ENCODE peak calls at places on chromosomes 4 and X, in nine cellular contexts. L, Y, B, T, A, Q, N, I and X are unnamed samples.

GRCh38 chrX:134548257-134548732 is 88.3 kb downstream of the HPRT1 start:
- DNase-seq in L (peak), Q (no peak), A (no peak), N (no peak), Y (no peak), B (no peak), T (no peak), I (peak), X (no peak)

GRCh38 chrX:120604359-120604782 is 470 bp downstream of the MCTS1 start:
- DNase-seq in T (peak), I (peak), L (peak), A (no peak), B (no peak), N (peak), Y (no peak), Q (peak), X (no peak)

GRCh38 chrX:34467437-34467836 is 189.6 kb downstream of the TMEM47 start:
- DNase-seq in T (no peak), I (no peak), N (no peak), L (no peak), Y (no peak), B (no peak), A (no peak), Q (no peak), X (peak)

GRCh38 chr4:76233967-76234678 is 17.4 kb upstream of the FAM47E start:
- DNase-seq in B (peak), I (no peak), L (peak), Y (peak), T (no peak), N (no peak), Q (no peak), A (peak), X (no peak)

GRCh38 chrX:65488496-65488895 is 46.1 kb downstream of the LAS1L start:
- DNase-seq in Q (no peak), A (no peak), T (no peak), N (no peak), B (no peak), L (peak), Y (no peak), I (peak), X (peak)

GRCh38 chrX:13432776-13433605 is 113.1 kb upstream of the ATXN3L start:
- DNase-seq in L (peak), A (no peak), T (no peak), I (peak), Q (no peak), N (no peak), B (no peak), Y (no peak), X (no peak)

GRCh38 chr4:25843340-25844097 is 19.3 kb downstream of the SEL1L3 start:
- DNase-seq in Q (no peak), A (no peak), I (peak), N (no peak), B (peak), Y (no peak), T (no peak), L (no peak), X (no peak)

GRCh38 chr4:2083116-2083825 is 24.1 kb downstream of the NAT8L start:
- DNase-seq in A (no peak), I (no peak), Q (no peak), T (no peak), Y (no peak), N (no peak), L (no peak), B (no peak), X (no peak)

GRCh38 chr4:48028654-48029053 is 12.1 kb downstream of the NIPAL1 start:
- DNase-seq in Y (no peak), T (no peak), A (no peak), I (no peak), N (no peak), B (no peak), Q (no peak), L (peak), X (no peak)

GRCh38 chr4:87270144-87270543 is 49.7 kb upstream of the KLHL8 start:
- DNase-seq in B (no peak), T (no peak), Q (peak), A (peak), L (peak), N (peak), I (peak), Y (no peak), X (no peak)

GRCh38 chr4:83569967-83570366 is 34.1 kb downstream of the GPAT3 start:
- DNase-seq in L (no peak), B (no peak), Q (no peak), Y (peak), N (peak), I (no peak), T (no peak), A (no peak), X (peak)

GRCh38 chrX:154409222-154409871 is at the start of gene DNASE1L1:
- DNase-seq in Y (no peak), N (peak), L (peak), I (peak), T (no peak), Q (peak), A (peak), B (peak), X (no peak)

GRCh38 chr4:89823416-89823815 is 13.5 kb downstream of the SNCA start:
- DNase-seq in I (peak), B (no peak), Y (no peak), A (no peak), Q (no peak), T (no peak), N (no peak), L (peak), X (no peak)

GRCh38 chr4:120865985-120866384 is 56.5 kb downstream of the PRDM5 start:
- DNase-seq in Q (no peak), I (peak), L (no peak), T (no peak), Y (peak), A (peak), N (no peak), B (no peak), X (peak)

GRCh38 chrX:19638968-19639539 is 123.7 kb upstream of the MAP3K15 start:
- DNase-seq in T (no peak), Q (no peak), B (no peak), N (no peak), A (no peak), I (no peak), Y (no peak), L (no peak), X (no peak)

GRCh38 chr4:124019749-124020549 is 623.4 kb downstream of the SPRY1 start:
- DNase-seq in B (no peak), L (peak), T (no peak), I (no peak), Q (no peak), Y (no peak), N (no peak), A (no peak), X (no peak)

GRCh38 chr4:8098506-8098905 is 60.1 kb downstream of the ABLIM2 start:
- DNase-seq in N (no peak), A (no peak), T (no peak), Q (no peak), I (no peak), L (no peak), Y (no peak), B (no peak), X (no peak)

GRCh38 chr4:138005486-138005885 is 236.7 kb downstream of the SLC7A11 start:
- DNase-seq in B (no peak), T (no peak), N (no peak), Q (no peak), L (no peak), Y (no peak), I (no peak), A (no peak), X (no peak)

GRCh38 chr4:54001558-54002365 is 62.6 kb downstream of the CHIC2 start:
- DNase-seq in A (peak), Q (no peak), I (no peak), L (no peak), T (no peak), N (no peak), Y (no peak), B (no peak), X (no peak)

GRCh38 chrX:7698248-7698647 is 144.7 kb upstream of the VCX start:
- DNase-seq in T (no peak), B (no peak), A (no peak), L (no peak), N (no peak), I (no peak), Y (no peak), Q (no peak), X (no peak)

GRCh38 chrX:101219840-101220191 is 230 bp downstream of the DRP2 start:
- DNase-seq in Q (no peak), Y (no peak), B (no peak), I (peak), T (no peak), A (no peak), N (no peak), L (peak), X (no peak)

GRCh38 chrX:101220881-101221280 is 1.3 kb downstream of the DRP2 start:
- DNase-seq in L (no peak), B (no peak), Y (no peak), N (no peak), Q (no peak), T (no peak), I (no peak), A (no peak), X (no peak)

GRCh38 chrX:101223226-101223625 is 3.6 kb downstream of the DRP2 start:
- DNase-seq in B (no peak), I (no peak), Q (no peak), Y (no peak), L (no peak), A (no peak), N (no peak), T (no peak), X (no peak)

GRCh38 chrX:101217689-101218088 is 1.9 kb upstream of the DRP2 start:
- DNase-seq in B (no peak), Q (no peak), N (no peak), L (no peak), T (no peak), Y (no peak), I (no peak), A (no peak), X (no peak)

GRCh38 chrX:101219116-101219839 is at the start of gene DRP2:
- DNase-seq in L (peak), Q (no peak), T (no peak), N (no peak), B (no peak), I (peak), Y (no peak), A (no peak), X (no peak)
- H3K27ac ChIP-seq in L (no peak), Q (no peak), T (no peak), N (no peak), B (no peak), I (peak), Y (no peak), A (no peak), X (no peak)

GRCh38 chrX:129932137-129932791 is 26.3 kb downstream of the UTP14A start:
- DNase-seq in L (peak), A (peak), Q (peak), Y (peak), I (peak), T (peak), B (peak), N (peak), X (no peak)
- H3K27ac ChIP-seq in L (no peak), A (no peak), Q (peak), Y (no peak), I (peak), T (no peak), B (peak), N (no peak), X (peak)

GRCh38 chr4:74327751-74328150 is 19.5 kb downstream of the EPGN start:
- DNase-seq in N (no peak), Y (no peak), B (no peak), Q (no peak), T (no peak), L (no peak), A (no peak), I (peak), X (no peak)
- H3K27ac ChIP-seq in N (no peak), Y (peak), B (no peak), Q (no peak), T (no peak), L (no peak), A (no peak), I (peak), X (peak)

GRCh38 chrX:30085571-30085970 is 129.8 kb upstream of the MAGEB2 start:
- DNase-seq in Y (no peak), T (no peak), Q (no peak), L (peak), I (no peak), N (no peak), A (no peak), B (no peak), X (no peak)
- H3K27ac ChIP-seq in Y (no peak), T (no peak), Q (no peak), L (no peak), I (no peak), N (no peak), A (no peak), B (no peak), X (no peak)

DNA sequence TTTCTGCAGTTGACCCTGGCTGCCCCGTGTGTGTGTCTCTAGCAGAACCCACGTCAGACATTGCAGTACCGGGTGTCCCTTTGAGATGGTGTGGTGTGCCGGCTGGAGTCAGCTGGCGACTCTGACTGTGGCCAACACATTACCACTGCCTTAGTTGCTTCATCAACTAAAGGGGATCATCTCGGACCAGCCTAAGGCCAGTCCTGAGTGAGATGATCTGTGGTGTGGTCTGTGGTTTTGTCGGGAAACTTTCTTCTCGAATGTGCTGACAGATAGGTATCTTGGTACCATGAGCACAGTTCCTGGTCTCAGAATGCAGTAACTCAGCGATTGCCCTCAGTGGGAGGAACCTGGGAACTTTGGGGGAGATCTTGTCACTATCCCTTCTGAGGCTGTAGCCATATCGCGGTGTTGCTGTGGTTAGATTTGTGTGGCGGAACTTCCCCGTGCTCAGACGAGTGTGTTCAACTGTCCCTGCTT is 15.8 kb downstream of the TBC1D14 start:
- DNase-seq in Y (no peak), B (no peak), I (no peak), Q (no peak), T (no peak), A (no peak), L (no peak), N (no peak), X (no peak)
- H3K27ac ChIP-seq in Y (no peak), B (peak), I (no peak), Q (no peak), T (no peak), A (no peak), L (no peak), N (no peak), X (no peak)